ENCODE peak calls at places on chromosomes 2 and 18, in six cellular contexts. One of them, this sample, is unnamed.

GRCh38 chr2:3186766-3187165 is 190.9 kb downstream of the EIPR1 start:
- DNase-seq in GM12891: no peak
- DNase-seq in K562: no peak
- DNase-seq in H1: no peak
- DNase-seq in HepG2: no peak
- DNase-seq in GM12878: no peak
- DNase-seq in this sample: no peak

GRCh38 chr2:113390133-113390849 is 47.2 kb upstream of the ZNG1B start:
- DNase-seq in H1: no peak
- DNase-seq in HepG2: peak
- DNase-seq in GM12878: peak
- DNase-seq in GM12891: peak
- DNase-seq in K562: peak
- DNase-seq in this sample: no peak

GRCh38 chr2:16021611-16022363 is 81.4 kb downstream of the MYCN start:
- DNase-seq in GM12891: no peak
- DNase-seq in K562: no peak
- DNase-seq in HepG2: no peak
- DNase-seq in H1: no peak
- DNase-seq in GM12878: no peak
- DNase-seq in this sample: no peak

GRCh38 chr2:7825591-7826312 is 856.1 kb upstream of the ID2 start:
- DNase-seq in H1: no peak
- DNase-seq in GM12878: peak
- DNase-seq in HepG2: peak
- DNase-seq in GM12891: no peak
- DNase-seq in K562: no peak
- DNase-seq in this sample: peak

GRCh38 chr18:57916684-57917083 is 113.6 kb upstream of the ATP8B1 start:
- DNase-seq in K562: no peak
- DNase-seq in HepG2: no peak
- DNase-seq in GM12878: no peak
- DNase-seq in GM12891: no peak
- DNase-seq in H1: no peak
- DNase-seq in this sample: no peak

GRCh38 chr18:49016648-49017539 is 66.1 kb upstream of the SMAD7 start:
- DNase-seq in GM12878: no peak
- DNase-seq in K562: peak
- DNase-seq in GM12891: peak
- DNase-seq in HepG2: peak
- DNase-seq in H1: peak
- DNase-seq in this sample: peak

GRCh38 chr2:239738159-239738558 is 287.0 kb downstream of the NDUFA10 start:
- DNase-seq in HepG2: no peak
- DNase-seq in GM12891: no peak
- DNase-seq in H1: no peak
- DNase-seq in GM12878: no peak
- DNase-seq in K562: no peak
- DNase-seq in this sample: no peak

GRCh38 chr2:28393115-28393836 is 618 bp downstream of the FOSL2 start:
- DNase-seq in H1: peak
- DNase-seq in GM12891: peak
- DNase-seq in K562: peak
- DNase-seq in GM12878: no peak
- DNase-seq in HepG2: no peak
- DNase-seq in this sample: peak

GRCh38 chr18:45801396-45802004 is 24.0 kb upstream of the SIGLEC15 start:
- DNase-seq in GM12891: no peak
- DNase-seq in H1: no peak
- DNase-seq in GM12878: no peak
- DNase-seq in HepG2: no peak
- DNase-seq in K562: no peak
- DNase-seq in this sample: no peak

GRCh38 chr2:41728757-41729338 is 319.0 kb upstream of the PKDCC start:
- DNase-seq in HepG2: peak
- DNase-seq in GM12878: no peak
- DNase-seq in GM12891: no peak
- DNase-seq in K562: no peak
- DNase-seq in H1: no peak
- DNase-seq in this sample: no peak

GRCh38 chr2:10211822-10212438 is 89.4 kb downstream of the RRM2 start:
- DNase-seq in GM12878: no peak
- DNase-seq in H1: no peak
- DNase-seq in K562: no peak
- DNase-seq in GM12891: no peak
- DNase-seq in HepG2: no peak
- DNase-seq in this sample: no peak

GRCh38 chr2:51953931-51954330 is 922.0 kb upstream of the NRXN1 start:
- DNase-seq in HepG2: no peak
- DNase-seq in H1: no peak
- DNase-seq in GM12878: no peak
- DNase-seq in GM12891: no peak
- DNase-seq in K562: no peak
- DNase-seq in this sample: no peak

GRCh38 chr2:180012523-180012922 is 5.4 kb upstream of the CWC22 start:
- DNase-seq in H1: no peak
- DNase-seq in GM12891: no peak
- DNase-seq in K562: no peak
- DNase-seq in HepG2: peak
- DNase-seq in GM12878: no peak
- DNase-seq in this sample: no peak

GRCh38 chr2:237563816-237564215 is 2.6 kb upstream of the PRLH start:
- DNase-seq in K562: no peak
- DNase-seq in GM12891: no peak
- DNase-seq in HepG2: no peak
- DNase-seq in GM12878: no peak
- DNase-seq in H1: peak
- DNase-seq in this sample: no peak

GRCh38 chr2:1837022-1837421 is 92.7 kb upstream of the PXDN start:
- DNase-seq in HepG2: no peak
- DNase-seq in GM12878: no peak
- DNase-seq in K562: no peak
- DNase-seq in GM12891: no peak
- DNase-seq in H1: no peak
- DNase-seq in this sample: no peak

GRCh38 chr18:48133675-48134251 is 203.3 kb upstream of the SMAD2 start:
- DNase-seq in K562: no peak
- DNase-seq in GM12878: no peak
- DNase-seq in HepG2: no peak
- DNase-seq in GM12891: no peak
- DNase-seq in H1: no peak
- DNase-seq in this sample: no peak

GRCh38 chr2:45728458-45728942 is 77.0 kb downstream of the PRKCE start:
- DNase-seq in HepG2: no peak
- DNase-seq in GM12891: peak
- DNase-seq in GM12878: peak
- DNase-seq in H1: no peak
- DNase-seq in K562: no peak
- DNase-seq in this sample: peak

GRCh38 chr2:38528008-38528442 is 74.7 kb downstream of the HNRNPLL start:
- DNase-seq in GM12891: no peak
- DNase-seq in K562: no peak
- DNase-seq in GM12878: no peak
- DNase-seq in HepG2: peak
- DNase-seq in H1: peak
- DNase-seq in this sample: peak

GRCh38 chr2:161415467-161416293 is 417 bp upstream of the TBR1 start:
- DNase-seq in HepG2: peak
- DNase-seq in K562: no peak
- DNase-seq in H1: no peak
- DNase-seq in GM12878: no peak
- DNase-seq in GM12891: no peak
- DNase-seq in this sample: no peak

GRCh38 chr2:24907106-24907505 is 12.9 kb downstream of the ADCY3 start:
- DNase-seq in HepG2: no peak
- DNase-seq in H1: no peak
- DNase-seq in K562: no peak
- DNase-seq in GM12891: no peak
- DNase-seq in GM12878: no peak
- DNase-seq in this sample: no peak

GRCh38 chr18:72206814-72207213 is 337.3 kb downstream of the CBLN2 start:
- DNase-seq in K562: no peak
- DNase-seq in HepG2: no peak
- DNase-seq in GM12878: no peak
- DNase-seq in GM12891: no peak
- DNase-seq in H1: no peak
- DNase-seq in this sample: no peak

GRCh38 chr2:219681301-219682290 is 54.2 kb downstream of the SLC4A3 start:
- DNase-seq in K562: no peak
- DNase-seq in GM12878: no peak
- DNase-seq in GM12891: no peak
- DNase-seq in H1: no peak
- DNase-seq in HepG2: no peak
- DNase-seq in this sample: no peak

GRCh38 chr2:23549051-23549450 is 164.1 kb downstream of the KLHL29 start:
- DNase-seq in H1: no peak
- DNase-seq in GM12891: no peak
- DNase-seq in HepG2: no peak
- DNase-seq in K562: no peak
- DNase-seq in GM12878: no peak
- DNase-seq in this sample: no peak

GRCh38 chr2:85678794-85679672 is 11.0 kb upstream of the SFTPB start:
- DNase-seq in K562: peak
- DNase-seq in GM12878: no peak
- DNase-seq in GM12891: peak
- DNase-seq in HepG2: peak
- DNase-seq in H1: peak
- DNase-seq in this sample: peak

GRCh38 chr2:147449323-147450080 is 395.3 kb upstream of the ACVR2A start:
- DNase-seq in GM12891: no peak
- DNase-seq in HepG2: no peak
- DNase-seq in GM12878: no peak
- DNase-seq in K562: no peak
- DNase-seq in H1: no peak
- DNase-seq in this sample: no peak

GRCh38 chr18:75162978-75163377 is 46.0 kb downstream of the PTGR3 start:
- DNase-seq in GM12878: no peak
- DNase-seq in GM12891: no peak
- DNase-seq in HepG2: no peak
- DNase-seq in H1: no peak
- DNase-seq in K562: no peak
- DNase-seq in this sample: no peak

GRCh38 chr2:191870744-191871143 is 23.9 kb upstream of the CAVIN2 start:
- DNase-seq in K562: no peak
- DNase-seq in GM12878: no peak
- DNase-seq in HepG2: no peak
- DNase-seq in GM12891: no peak
- DNase-seq in H1: no peak
- DNase-seq in this sample: no peak

GRCh38 chr2:43024515-43024962 is 201.9 kb downstream of the ZFP36L2 start:
- DNase-seq in GM12891: peak
- DNase-seq in K562: peak
- DNase-seq in H1: peak
- DNase-seq in HepG2: no peak
- DNase-seq in GM12878: no peak
- DNase-seq in this sample: no peak
- TF ChIP-seq TAF1 in GM12891: no peak
- TF ChIP-seq TAF1 in K562: no peak
- TF ChIP-seq TAF1 in H1: no peak
- TF ChIP-seq TAF1 in HepG2: no peak
- TF ChIP-seq TAF1 in GM12878: no peak
- TF ChIP-seq TAF1 in this sample: no peak

DNA sequence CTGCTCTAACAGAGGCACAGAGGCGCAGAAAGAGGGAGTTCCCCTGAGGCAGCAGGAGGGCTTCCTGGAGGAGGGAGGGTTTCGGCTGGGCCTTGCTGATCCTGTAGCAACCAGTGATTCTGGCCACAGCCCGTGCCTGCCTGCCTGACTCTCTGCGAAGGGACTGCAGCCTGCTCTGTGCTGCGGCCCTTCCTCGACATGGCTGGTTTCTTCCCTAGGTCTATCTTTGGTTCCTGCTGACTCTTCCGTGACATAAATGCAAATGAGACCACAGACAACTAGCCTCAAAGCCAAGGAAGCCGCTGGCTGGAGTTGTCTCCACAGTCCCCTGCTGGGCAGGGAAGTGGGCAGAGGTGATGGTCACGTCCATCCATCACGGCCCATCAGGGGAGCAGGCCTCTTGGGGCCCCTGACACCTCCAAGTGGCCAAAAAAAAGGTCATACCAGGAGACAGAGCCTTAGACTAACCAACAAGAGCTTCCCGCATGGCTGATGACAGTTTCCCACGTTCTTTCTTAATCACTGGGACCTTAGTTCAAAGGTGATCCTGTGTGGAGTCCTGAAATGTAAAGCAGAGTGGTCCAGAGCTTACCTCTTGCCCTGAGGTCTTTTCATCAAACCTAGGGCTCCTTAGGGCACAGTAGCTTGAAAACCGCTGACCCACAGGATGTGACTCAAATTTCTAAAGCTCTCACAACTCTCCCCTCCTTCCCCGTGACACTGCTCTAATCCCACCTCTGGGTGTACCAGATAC is 55.3 kb downstream of the HS1BP3 start:
- DNase-seq in H1: no peak
- DNase-seq in GM12878: peak
- DNase-seq in HepG2: peak
- DNase-seq in GM12891: no peak
- DNase-seq in K562: no peak
- DNase-seq in this sample: peak
- TF ChIP-seq POLR2AphosphoS5 in H1: no peak
- TF ChIP-seq POLR2AphosphoS5 in GM12878: peak
- TF ChIP-seq POLR2AphosphoS5 in HepG2: no peak
- TF ChIP-seq POLR2AphosphoS5 in GM12891: peak
- TF ChIP-seq POLR2AphosphoS5 in K562: no peak
- TF ChIP-seq POLR2AphosphoS5 in this sample: peak

GRCh38 chr2:195404650-195405049 is 252.4 kb upstream of the SLC39A10 start:
- DNase-seq in GM12891: no peak
- DNase-seq in H1: no peak
- DNase-seq in HepG2: no peak
- DNase-seq in GM12878: no peak
- DNase-seq in K562: no peak
- DNase-seq in this sample: no peak
- TF ChIP-seq POLR2A in GM12891: no peak
- TF ChIP-seq POLR2A in H1: no peak
- TF ChIP-seq POLR2A in HepG2: no peak
- TF ChIP-seq POLR2A in GM12878: no peak
- TF ChIP-seq POLR2A in K562: no peak
- TF ChIP-seq POLR2A in this sample: no peak

GRCh38 chr2:121649402-121649651 is at the start of gene CLASP1:
- DNase-seq in GM12891: peak
- DNase-seq in GM12878: no peak
- DNase-seq in K562: peak
- DNase-seq in H1: peak
- DNase-seq in HepG2: peak
- DNase-seq in this sample: peak

GRCh38 chr2:121648206-121648605 is 1.1 kb downstream of the CLASP1 start:
- DNase-seq in HepG2: peak
- DNase-seq in H1: no peak
- DNase-seq in GM12891: no peak
- DNase-seq in K562: no peak
- DNase-seq in GM12878: no peak
- DNase-seq in this sample: no peak

GRCh38 chr2:121648611-121649401 is 456 bp downstream of the CLASP1 start:
- DNase-seq in K562: peak
- DNase-seq in HepG2: peak
- DNase-seq in GM12878: no peak
- DNase-seq in H1: peak
- DNase-seq in GM12891: no peak
- DNase-seq in this sample: peak

GRCh38 chr2:121649652-121650553 is 641 bp upstream of the CLASP1 start:
- DNase-seq in GM12891: peak
- DNase-seq in GM12878: peak
- DNase-seq in H1: peak
- DNase-seq in K562: peak
- DNase-seq in HepG2: peak
- DNase-seq in this sample: peak

GRCh38 chr2:121650554-121650930 is 1.3 kb upstream of the CLASP1 start:
- DNase-seq in K562: peak
- DNase-seq in H1: no peak
- DNase-seq in GM12878: no peak
- DNase-seq in GM12891: no peak
- DNase-seq in HepG2: no peak
- DNase-seq in this sample: peak
- TF ChIP-seq TAF1 in K562: no peak
- TF ChIP-seq TAF1 in H1: no peak
- TF ChIP-seq TAF1 in GM12878: no peak
- TF ChIP-seq TAF1 in GM12891: no peak
- TF ChIP-seq TAF1 in HepG2: no peak
- TF ChIP-seq TAF1 in this sample: no peak